ENCODE peak calls at places on chromosomes 11 and 22, in six cellular contexts. D is A549, Z is NB4, B is HepG2, X is GM12878, C is K562. K is an unnamed sample.

GRCh38 chr11:31887180-31887579 is 76.1 kb upstream of the PAX6 start:
- DNase-seq in D (peak; percentile 16), Z (peak; percentile 35), B (no peak), X (no peak), C (peak; percentile 49), K (no peak)

GRCh38 chr11:117749541-117749910 is 47.5 kb downstream of the DSCAML1 start:
- DNase-seq in D (no peak), Z (no peak), B (no peak), X (no peak), C (no peak), K (no peak)

GRCh38 chr11:17846852-17847453 is 112.4 kb downstream of the KCNC1 start:
- DNase-seq in D (peak; percentile 17), Z (peak; percentile 8), B (no peak), X (no peak), C (peak; percentile 17), K (no peak)

GRCh38 chr11:124656759-124657627 is 16.5 kb downstream of the SIAE start:
- DNase-seq in D (no peak), Z (no peak), B (no peak), X (no peak), C (no peak), K (no peak)

GRCh38 chr11:27277843-27278242 is 85.2 kb downstream of the CCDC34 start:
- DNase-seq in D (no peak), Z (no peak), B (no peak), X (no peak), C (no peak), K (no peak)

GRCh38 chr11:802018-802617 is 2.9 kb downstream of the PIDD1 start:
- DNase-seq in D (no peak), Z (no peak), B (no peak), X (no peak), C (no peak), K (no peak)

GRCh38 chr22:22085702-22086500 is 103.3 kb upstream of the TOP3B start:
- DNase-seq in D (no peak), Z (peak; percentile 19), B (no peak), X (no peak), C (no peak), K (no peak)

GRCh38 chr11:74255741-74256369 is 55.6 kb downstream of the P4HA3 start:
- DNase-seq in D (peak; percentile 73), Z (peak; percentile 80), B (peak; percentile 42), X (no peak), C (peak; percentile 77), K (peak; percentile 81)

GRCh38 chr11:85180528-85180927 is 446.6 kb downstream of the DLG2 start:
- DNase-seq in D (no peak), Z (no peak), B (no peak), X (no peak), C (no peak), K (no peak)

GRCh38 chr11:7639643-7640025 is 33.7 kb downstream of the CYB5R2 start:
- DNase-seq in D (no peak), Z (no peak), B (no peak), X (no peak), C (no peak), K (no peak)

GRCh38 chr22:32587449-32587848 is 112.8 kb downstream of the FBXO7 start:
- DNase-seq in D (peak; percentile 26), Z (no peak), B (no peak), X (no peak), C (no peak), K (no peak)

GRCh38 chr22:39661842-39662676 is 91.5 kb downstream of the CACNA1I start:
- DNase-seq in D (no peak), Z (no peak), B (no peak), X (no peak), C (peak; percentile 89), K (no peak)

GRCh38 chr11:9765320-9766101 is 101.6 kb downstream of the SWAP70 start:
- DNase-seq in D (no peak), Z (peak; percentile 87), B (peak; percentile 92), X (no peak), C (no peak), K (peak; percentile 92)

GRCh38 chr11:20088368-20089260 is 71.7 kb downstream of the DBX1 start:
- DNase-seq in D (no peak), Z (no peak), B (no peak), X (no peak), C (no peak), K (no peak)

GRCh38 chr22:47084226-47084625 is 321.8 kb downstream of the TBC1D22A start:
- DNase-seq in D (no peak), Z (no peak), B (no peak), X (no peak), C (no peak), K (no peak)

GRCh38 chr11:48005878-48006277 is 25.5 kb downstream of the PTPRJ start:
- DNase-seq in D (no peak), Z (no peak), B (no peak), X (no peak), C (no peak), K (no peak)

GRCh38 chr11:2915473-2915872 is 13.7 kb downstream of the PHLDA2 start:
- DNase-seq in D (no peak), Z (no peak), B (no peak), X (no peak), C (no peak), K (no peak)

GRCh38 chr11:76233936-76234703 is 27.8 kb upstream of the WNT11 start:
- DNase-seq in D (no peak), Z (peak; percentile 98), B (no peak), X (peak; percentile 37), C (peak; percentile 52), K (peak; percentile 9)

GRCh38 chr11:22536036-22536435 is 89.6 kb downstream of the FANCF start:
- DNase-seq in D (no peak), Z (no peak), B (no peak), X (no peak), C (no peak), K (no peak)

GRCh38 chr22:49936018-49936972 is 17.9 kb downstream of the CRELD2 start:
- DNase-seq in D (peak; percentile 86), Z (peak; percentile 92), B (peak; percentile 93), X (peak; percentile 69), C (peak; percentile 79), K (peak; percentile 97)

GRCh38 chr11:65421204-65422103 is 1.1 kb upstream of the NEAT1 start:
- DNase-seq in D (peak; percentile 97), Z (peak; percentile 80), B (peak; percentile 93), X (no peak), C (no peak), K (peak; percentile 93)

GRCh38 chr22:45192701-45193187 is 29.0 kb downstream of the NUP50 start:
- DNase-seq in D (no peak), Z (no peak), B (peak; percentile 63), X (no peak), C (peak; percentile 31), K (no peak)

GRCh38 chr11:75269367-75269660 is 28.7 kb downstream of the TPBGL start:
- DNase-seq in D (no peak), Z (no peak), B (no peak), X (no peak), C (no peak), K (no peak)

GRCh38 chr11:3984896-3985295 is 109.7 kb upstream of the RRM1 start:
- DNase-seq in D (no peak), Z (peak; percentile 28), B (no peak), X (no peak), C (peak; percentile 37), K (peak; percentile 55)

GRCh38 chr22:39405346-39406085 is 5.9 kb downstream of the TAB1 start:
- DNase-seq in D (no peak), Z (no peak), B (no peak), X (no peak), C (no peak), K (peak; percentile 35)

GRCh38 chr11:133830931-133831907 is 14.1 kb downstream of the SPATA19 start:
- DNase-seq in D (no peak), Z (no peak), B (no peak), X (no peak), C (no peak), K (no peak)

GRCh38 chr11:55481416-55481815 is 72.9 kb upstream of the OR4C15 start:
- DNase-seq in D (no peak), Z (no peak), B (no peak), X (no peak), C (no peak), K (no peak)

GRCh38 chr22:30325724-30326703 is 727 bp downstream of the TBC1D10A start:
- DNase-seq in D (no peak), Z (no peak), B (no peak), X (no peak), C (peak; percentile 82), K (no peak)

GRCh38 chr11:130583866-130584265 is 135.4 kb downstream of the ADAMTS15 start:
- DNase-seq in D (no peak), Z (no peak), B (no peak), X (no peak), C (no peak), K (no peak)

GRCh38 chr22:44642096-44642644 is 59.8 kb upstream of the PRR5 start:
- DNase-seq in D (no peak), Z (no peak), B (no peak), X (no peak), C (no peak), K (no peak)

GRCh38 chr11:116601734-116602636 is 170.8 kb downstream of the BUD13 start:
- DNase-seq in D (no peak), Z (peak; percentile 53), B (no peak), X (no peak), C (no peak), K (peak; percentile 53)

GRCh38 chr11:82718307-82718706 is 15.4 kb downstream of the FAM181B start:
- DNase-seq in D (peak; percentile 42), Z (peak; percentile 62), B (peak; percentile 7), X (no peak), C (peak; percentile 41), K (peak; percentile 34)

GRCh38 chr22:29156507-29156906 is 49.2 kb upstream of the EMID1 start:
- DNase-seq in D (no peak), Z (peak; percentile 63), B (peak; percentile 20), X (no peak), C (no peak), K (no peak)
- TF ChIP-seq CTCF in D (no peak), Z (peak; percentile 45), B (peak; percentile 63), X (peak; percentile 38), C (peak; percentile 53), K (no peak)

GRCh38 chr22:40768187-40768586 is 51.0 kb downstream of the SLC25A17 start:
- DNase-seq in D (no peak), Z (no peak), B (no peak), X (no peak), C (no peak), K (no peak)
- TF ChIP-seq MYC in D (no peak), Z (no peak), B (no peak), X (no peak), C (no peak), K (no peak)

GRCh38 chr11:39255648-39256047 is 2203.8 kb downstream of the LRRC4C start:
- DNase-seq in D (no peak), Z (no peak), B (no peak), X (no peak), C (no peak), K (no peak)
- TF ChIP-seq CTCF in D (no peak), Z (no peak), B (no peak), X (no peak), C (no peak), K (no peak)

DNA sequence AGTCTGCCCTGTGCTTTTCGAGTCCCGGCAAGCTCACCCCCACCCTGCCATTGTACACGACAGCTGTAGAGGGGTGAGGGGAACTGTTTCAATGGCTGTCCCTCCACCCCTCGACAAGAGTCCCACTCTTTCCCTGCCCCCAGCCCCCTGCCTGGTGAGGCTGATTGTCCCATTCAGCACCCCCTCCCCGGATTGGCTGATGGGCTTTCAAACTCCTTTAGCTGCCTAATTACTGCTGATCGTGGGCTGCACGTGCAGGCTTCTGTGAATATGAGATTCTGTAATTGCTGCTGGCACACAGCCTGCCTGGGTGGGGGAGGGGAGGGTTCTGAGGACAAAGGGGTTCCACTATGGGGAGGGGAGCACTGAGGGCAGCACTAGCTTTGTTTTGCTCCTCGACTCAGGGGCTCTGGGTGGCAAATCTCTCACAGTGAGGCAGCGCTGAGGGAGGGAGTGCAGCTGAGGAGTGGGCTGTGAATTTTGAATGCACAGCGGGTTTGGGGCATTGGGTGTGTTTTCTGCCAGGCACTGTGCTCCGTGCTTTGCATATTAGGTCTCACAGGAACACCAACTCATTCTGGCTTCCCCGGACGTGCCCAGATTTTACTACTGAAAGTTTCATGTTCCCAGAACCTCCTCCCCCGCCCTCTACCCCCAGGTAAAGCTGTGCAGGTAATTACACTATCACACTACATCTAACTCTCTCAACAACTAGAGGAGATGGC is 42.5 kb upstream of the ACCSL start:
- DNase-seq in D (no peak), Z (no peak), B (no peak), X (no peak), C (no peak), K (no peak)
- TF ChIP-seq MYC in D (no peak), Z (no peak), B (no peak), X (no peak), C (no peak), K (no peak)